ENCODE peak calls at places on chromosomes 6 and 20, in eight cellular contexts. P is NCI-H748 treated with DMSO at 0.1 percent for 48 hours; G is tibial artery; V is ELR; Z is epithelial cell of proximal tubule; K is CD8-positive, alpha-beta memory T cell; T is testis; Y is adrenal gland. R is an unnamed sample.

GRCh38 chr6:28907394-28907793 is 16.4 kb downstream of the TRIM27 start:
- DNase-seq in Z (no peak), V (peak), P (no peak), G (no peak), Y (no peak), K (no peak), T (no peak), R (no peak)

GRCh38 chr6:56335733-56336132 is 88.4 kb upstream of the COL21A1 start:
- DNase-seq in P (no peak), G (no peak), T (no peak), Y (no peak), K (no peak), Z (peak), V (peak), R (no peak)

GRCh38 chr6:109513571-109514071 is 30.6 kb upstream of the ZBTB24 start:
- DNase-seq in G (no peak), P (no peak), V (peak), K (no peak), Y (no peak), T (no peak), Z (no peak), R (no peak)

GRCh38 chr6:160010067-160010466 is 41.2 kb downstream of the IGF2R start:
- DNase-seq in P (no peak), K (no peak), V (peak), Z (no peak), T (peak), Y (no peak), G (no peak), R (no peak)

GRCh38 chr6:470901-471448 is 79.4 kb downstream of the IRF4 start:
- DNase-seq in Z (no peak), V (no peak), P (no peak), T (no peak), Y (no peak), K (no peak), G (no peak), R (no peak)

GRCh38 chr20:62489186-62489939 is 13.6 kb upstream of the GATA5 start:
- DNase-seq in Y (peak), K (no peak), Z (peak), V (peak), T (no peak), P (no peak), G (no peak), R (no peak)

GRCh38 chr6:24125980-24126379 is at the start of gene NRSN1:
- DNase-seq in Z (no peak), K (no peak), P (peak), Y (peak), T (peak), G (no peak), V (no peak), R (peak)

GRCh38 chr6:157964139-157964538 is 17.5 kb upstream of the SYNJ2 start:
- DNase-seq in V (no peak), P (no peak), T (no peak), K (no peak), G (no peak), Y (no peak), Z (no peak), R (no peak)

GRCh38 chr20:2871111-2871465 is 2.2 kb upstream of the PTPRA start:
- DNase-seq in K (no peak), V (peak), P (no peak), G (no peak), Y (no peak), T (no peak), Z (no peak), R (no peak)

GRCh38 chr6:119360262-119360915 is 10.8 kb upstream of the MAN1A1 start:
- DNase-seq in K (no peak), V (no peak), T (no peak), Z (no peak), P (no peak), G (no peak), Y (no peak), R (no peak)

GRCh38 chr6:7165002-7165735 is 57.4 kb downstream of the RREB1 start:
- DNase-seq in T (no peak), G (no peak), Z (no peak), V (no peak), P (no peak), K (no peak), Y (no peak), R (no peak)

GRCh38 chr6:147642458-147642857 is 134.0 kb downstream of the SAMD5 start:
- DNase-seq in V (peak), P (no peak), K (no peak), Z (no peak), G (no peak), Y (no peak), T (no peak), R (no peak)

GRCh38 chr6:45075246-45075645 is 252.9 kb upstream of the RUNX2 start:
- DNase-seq in K (no peak), P (no peak), V (peak), Y (no peak), Z (peak), T (no peak), G (no peak), R (no peak)

GRCh38 chr6:41892921-41893564 is 2.1 kb downstream of the USP49 start:
- DNase-seq in K (no peak), T (no peak), Z (no peak), V (no peak), P (no peak), G (no peak), Y (no peak), R (no peak)

GRCh38 chr6:89144358-89145041 is 1.4 kb upstream of the PM20D2 start:
- DNase-seq in Y (no peak), Z (no peak), P (no peak), V (no peak), G (no peak), K (no peak), T (no peak), R (no peak)

GRCh38 chr6:14861491-14861943 is 384.4 kb upstream of the JARID2 start:
- DNase-seq in Y (no peak), Z (no peak), T (no peak), G (no peak), P (no peak), V (no peak), K (no peak), R (no peak)

GRCh38 chr6:134097114-134097707 is 44.8 kb upstream of the SLC2A12 start:
- DNase-seq in Y (peak), T (peak), K (peak), V (peak), Z (no peak), P (peak), G (no peak), R (peak)

GRCh38 chr6:139567095-139567494 is 192.6 kb upstream of the CITED2 start:
- DNase-seq in P (no peak), V (no peak), K (no peak), G (no peak), T (no peak), Z (no peak), Y (no peak), R (no peak)

GRCh38 chr6:121485359-121485809 is 49.9 kb downstream of the GJA1 start:
- DNase-seq in T (no peak), G (no peak), V (no peak), Y (no peak), P (no peak), Z (no peak), K (no peak), R (no peak)

GRCh38 chr6:150191809-150192208 is 49.0 kb downstream of the PPP1R14C start:
- DNase-seq in G (no peak), Z (no peak), V (peak), K (no peak), T (no peak), Y (no peak), P (no peak), R (no peak)

GRCh38 chr6:35497571-35498406 is 910 bp upstream of the TEAD3 start:
- DNase-seq in T (peak), V (peak), K (peak), Y (peak), G (peak), P (no peak), Z (no peak), R (no peak)

GRCh38 chr6:134373966-134374365 is 56.1 kb upstream of the SGK1 start:
- DNase-seq in G (no peak), V (no peak), T (no peak), P (no peak), Z (no peak), K (no peak), Y (no peak), R (no peak)

GRCh38 chr6:12958052-12958706 is 241.6 kb downstream of the PHACTR1 start:
- DNase-seq in G (no peak), T (no peak), V (peak), P (no peak), Y (no peak), K (no peak), Z (no peak), R (no peak)

GRCh38 chr6:143222758-143223334 is 162.2 kb downstream of the AIG1 start:
- DNase-seq in G (no peak), K (no peak), Y (no peak), T (no peak), Z (no peak), V (no peak), P (no peak), R (no peak)

R was measured in NCI-H1105.